ENCODE peak calls at places on chromosome 11, in four cellular contexts. K is AG08395, I is body of pancreas, E is kidney epithelial cell. W is an unnamed sample.

GRCh38 chr11:69300124-69301032 is 6.4 kb downstream of the MYEOV start:
- DNase-seq in K (peak; percentile 78), I (no peak), E (no peak), W (no peak)

GRCh38 chr11:36360833-36361232 is 64.7 kb downstream of the PRR5L start:
- DNase-seq in K (no peak), I (no peak), E (no peak), W (no peak)

GRCh38 chr11:12045914-12046635 is 37.6 kb upstream of the DKK3 start:
- DNase-seq in K (no peak), I (no peak), E (no peak), W (no peak)

GRCh38 chr11:17343907-17344306 is 7.7 kb upstream of the NCR3LG1 start:
- DNase-seq in K (peak; percentile 87), I (no peak), E (peak; percentile 23), W (no peak)

GRCh38 chr11:117664897-117665296 is 132.1 kb downstream of the DSCAML1 start:
- DNase-seq in K (no peak), I (no peak), E (no peak), W (peak; percentile 21)

GRCh38 chr11:96361778-96362177 is 18.8 kb upstream of the MAML2 start:
- DNase-seq in K (no peak), I (no peak), E (no peak), W (no peak)

GRCh38 chr11:19906126-19906525 is 193.5 kb downstream of the NAV2 start:
- DNase-seq in K (no peak), I (no peak), E (no peak), W (no peak)

GRCh38 chr11:60985501-60985900 is 14.0 kb downstream of the CD6 start:
- DNase-seq in K (no peak), I (no peak), E (no peak), W (no peak)

GRCh38 chr11:65116370-65117205 is 913 bp downstream of the ZNHIT2 start:
- DNase-seq in K (peak; percentile 28), I (peak; percentile 54), E (no peak), W (no peak)

GRCh38 chr11:76680517-76681425 is 10.2 kb upstream of the LRRC32 start:
- DNase-seq in K (peak; percentile 83), I (peak; percentile 68), E (no peak), W (peak; percentile 72)

GRCh38 chr11:43074810-43075209 is 237.0 kb upstream of the API5 start:
- DNase-seq in K (no peak), I (no peak), E (no peak), W (no peak)

GRCh38 chr11:126104420-126104819 is 41.8 kb upstream of the CDON start:
- DNase-seq in K (no peak), I (no peak), E (no peak), W (no peak)

GRCh38 chr11:88357323-88358039 is 19.9 kb upstream of the CTSC start:
- DNase-seq in K (no peak), I (no peak), E (no peak), W (no peak)